ENCODE peak calls at places on chromosome 18, in ten cellular contexts. R, S, Y, Z, E, T, Q, M, U and O are unnamed samples.

GRCh38 chr18:37956020-37956419 is 390.4 kb upstream of the CELF4 start:
- DNase-seq in E (no peak), Z (no peak), U (no peak), T (no peak), S (no peak), M (no peak), R (no peak), Y (no peak), Q (no peak), O (no peak)

GRCh38 chr18:31619291-31619690 is 27.6 kb downstream of the TTR start:
- DNase-seq in M (no peak), T (no peak), Q (no peak), Z (no peak), U (no peak), Y (no peak), E (no peak), S (no peak), R (no peak), O (no peak)

GRCh38 chr18:46212398-46212797 is 108.2 kb downstream of the HAUS1 start:
- DNase-seq in Q (no peak), S (no peak), R (no peak), Z (no peak), T (no peak), U (no peak), M (no peak), E (no peak), Y (no peak), O (no peak)

GRCh38 chr18:58522157-58522556 is 106.7 kb downstream of the ALPK2 start:
- DNase-seq in M (no peak), S (no peak), R (no peak), E (no peak), Y (no peak), U (no peak), T (no peak), Q (no peak), Z (no peak), O (no peak)

GRCh38 chr18:79509536-79509930 is 113.8 kb downstream of the NFATC1 start:
- DNase-seq in E (no peak), M (no peak), Z (no peak), U (no peak), Y (no peak), Q (no peak), T (peak; percentile 18), R (no peak), S (no peak), O (no peak)

GRCh38 chr18:58419587-58420199 is 209.2 kb downstream of the ALPK2 start:
- DNase-seq in R (no peak), U (no peak), M (no peak), T (no peak), Z (no peak), S (no peak), Q (no peak), Y (no peak), E (no peak), O (no peak)

GRCh38 chr18:5620284-5620683 is 76.5 kb upstream of the EPB41L3 start:
- DNase-seq in M (peak; percentile 60), T (no peak), E (no peak), S (no peak), Y (no peak), R (no peak), U (peak; percentile 60), Z (no peak), Q (no peak), O (no peak)

GRCh38 chr18:811192-812122 is 585 bp downstream of the YES1 start:
- DNase-seq in E (no peak), Y (no peak), T (peak; percentile 76), S (peak; percentile 40), Q (no peak), M (peak; percentile 32), U (peak; percentile 26), Z (peak; percentile 63), R (peak; percentile 42), O (no peak)

GRCh38 chr18:36580874-36581750 is 247.7 kb downstream of the TPGS2 start:
- DNase-seq in E (no peak), M (peak; percentile 50), U (peak; percentile 75), S (no peak), Y (no peak), R (no peak), Q (peak; percentile 43), Z (no peak), T (no peak), O (no peak)

GRCh38 chr18:75407468-75408437 is 19.8 kb downstream of the SMIM21 start:
- DNase-seq in Z (no peak), S (no peak), Q (no peak), E (no peak), Y (no peak), R (no peak), M (peak; percentile 23), T (no peak), U (peak; percentile 38), O (peak; percentile 76)

GRCh38 chr18:71398530-71398929 is 1109.7 kb downstream of the SOCS6 start:
- DNase-seq in Q (peak; percentile 0), Z (no peak), E (no peak), T (no peak), M (peak; percentile 50), Y (no peak), R (no peak), S (no peak), U (no peak), O (peak; percentile 50)

GRCh38 chr18:48256848-48257247 is 152.3 kb downstream of the ZBTB7C start:
- DNase-seq in Z (no peak), S (no peak), E (no peak), T (no peak), U (no peak), R (no peak), Y (no peak), Q (no peak), M (no peak), O (no peak)

GRCh38 chr18:48249841-48250240 is 159.3 kb downstream of the ZBTB7C start:
- DNase-seq in S (no peak), M (no peak), T (no peak), Z (no peak), R (no peak), U (no peak), E (no peak), Y (no peak), Q (no peak), O (no peak)

DNA sequence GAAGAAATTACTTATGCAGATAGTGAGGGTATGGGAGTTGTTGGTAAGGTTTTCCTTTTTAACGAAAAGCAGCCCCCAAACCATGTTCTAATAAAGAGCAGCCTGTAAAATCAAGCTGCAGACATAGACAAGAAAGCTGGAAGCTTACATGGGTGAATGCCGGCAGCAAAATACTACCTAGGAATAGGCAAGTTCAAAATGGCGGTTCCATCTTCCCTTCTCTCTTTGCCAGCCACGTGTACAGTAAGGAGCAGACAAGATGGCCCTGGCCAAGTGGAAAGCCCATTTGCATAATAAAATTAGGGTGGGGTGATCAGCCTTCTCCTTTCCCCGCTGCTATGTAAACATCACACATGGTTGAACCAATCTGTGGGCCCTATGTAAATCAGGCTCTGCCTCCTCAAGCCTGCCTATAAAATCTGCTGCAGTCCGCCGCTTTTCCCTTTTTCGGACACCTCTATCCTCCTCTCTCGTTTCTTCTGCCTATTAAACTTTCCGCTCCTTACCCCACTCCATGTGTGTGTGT is 155.0 kb downstream of the ZBTB7C start:
- DNase-seq in Z (no peak), S (no peak), U (no peak), Q (no peak), E (no peak), Y (peak; percentile 4), M (no peak), T (no peak), R (no peak), O (no peak)
- H3K27ac ChIP-seq in Z (no peak overlapping the region), S (no peak overlapping the region), U (no peak overlapping the region), Q (no peak overlapping the region), E (no peak overlapping the region), Y (no peak overlapping the region), M (no peak overlapping the region), T (no peak overlapping the region), R (no peak overlapping the region), O (no peak overlapping the region)

GRCh38 chr18:47249602-47250001 is 1.9 kb downstream of the SKOR2 start:
- DNase-seq in Y (no peak), E (no peak), R (no peak), Z (no peak), U (no peak), S (no peak), M (no peak), T (no peak), Q (no peak), O (no peak)
- H3K27me3 ChIP-seq in Y (peaks cover 34% of the 10 kb centered on the region), E (peaks cover 36% of the 10 kb centered on the region), R (peaks cover 100% of the 10 kb centered on the region), Z (peaks cover 57% of the 10 kb centered on the region), U (peaks cover 68% of the 10 kb centered on the region), S (peaks cover 50% of the 10 kb centered on the region), M (peaks cover 100% of the 10 kb centered on the region), T (no peaks in the 10 kb centered on the region), Q (peaks cover 87% of the 10 kb centered on the region), O (peaks cover 47% of the 10 kb centered on the region)

DNA sequence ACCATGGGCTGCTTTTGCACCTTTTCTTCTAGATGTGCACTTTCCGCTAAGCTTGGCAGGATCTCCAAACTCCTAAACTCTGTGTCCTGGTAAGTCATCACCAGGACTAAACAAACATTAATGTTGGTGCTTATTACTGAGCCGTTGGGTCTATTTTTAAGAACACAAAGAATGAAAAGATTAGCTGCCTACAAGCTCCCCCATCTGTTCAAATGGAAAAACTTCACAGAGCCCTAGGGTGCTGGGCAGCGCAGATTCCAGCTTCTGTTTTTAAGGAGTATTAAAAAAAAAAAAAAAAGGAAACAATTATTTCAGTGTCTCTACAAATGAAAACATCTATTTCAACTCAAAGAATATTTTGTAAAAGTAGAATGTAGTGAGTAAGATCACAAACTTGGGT is 97.8 kb upstream of the AQP4 start:
- DNase-seq in S (no peak), T (no peak), R (no peak), Z (no peak), Q (no peak), E (no peak), U (no peak), Y (no peak), M (peak; percentile 13), O (no peak)
- TF ChIP-seq CTCF in S (no peak), T (no peak), R (peak; percentile 49), Z (peak; percentile 17), Q (peak; percentile 42), E (peak; percentile 41), U (no peak), Y (no peak), M (peak; percentile 24), O (no peak)

DNA sequence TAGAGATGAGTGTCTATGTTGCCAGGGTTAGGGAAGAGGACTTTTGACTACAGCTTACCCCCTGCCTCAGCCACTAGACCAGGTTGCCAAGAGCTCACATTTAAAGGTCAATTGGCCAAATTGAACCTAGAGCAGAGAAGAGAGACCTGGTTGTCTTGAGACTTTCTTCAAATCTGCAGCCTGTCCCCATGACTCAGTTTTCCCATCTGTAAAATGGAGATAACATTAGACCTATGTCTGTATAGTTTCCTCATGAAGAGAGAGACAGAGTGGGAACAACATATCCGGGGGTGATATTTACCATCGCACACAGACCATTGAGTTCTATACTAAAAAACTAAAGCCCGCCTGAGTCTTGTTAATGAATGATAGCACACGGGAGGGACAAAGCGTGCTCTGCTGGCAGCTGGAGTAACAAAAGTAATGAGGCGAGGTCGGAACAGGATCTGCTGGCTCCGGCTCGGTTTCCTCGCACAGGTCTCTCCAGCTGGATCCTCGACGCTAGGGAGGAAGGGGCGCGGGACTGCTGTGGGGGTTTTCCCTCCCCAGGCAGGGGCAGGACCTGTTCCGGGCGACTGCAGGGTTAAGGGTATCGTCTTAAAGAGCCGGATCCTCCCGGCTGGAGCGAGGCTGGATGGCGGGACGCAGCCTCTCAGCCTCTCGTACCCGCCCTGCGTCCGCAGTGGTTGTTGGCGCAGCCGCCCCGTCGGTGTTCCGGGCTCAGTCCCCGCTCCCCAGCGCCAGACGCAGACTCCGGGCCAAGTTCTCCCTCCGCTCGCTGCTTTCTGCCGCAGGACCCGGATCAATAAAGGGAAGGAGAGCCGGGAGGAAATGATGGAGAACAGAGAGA is 1.4 kb upstream of the LIPG start:
- DNase-seq in M (peak; percentile 27), Y (no peak), S (no peak), Q (no peak), R (no peak), Z (no peak), T (peak; percentile 25), E (no peak), U (no peak), O (no peak)
- H3K27ac ChIP-seq in M (no peak overlapping the region), Y (no peak overlapping the region), S (no peak overlapping the region), Q (no peak overlapping the region), R (no peak overlapping the region), Z (no peak overlapping the region), T (no peak overlapping the region), E (peak overlapping the region; percentile 86), U (no peak overlapping the region), O (no peak overlapping the region)